ENCODE peak calls at places on chromosomes 2 and 18, in ten cellular contexts. One of them, this sample, is unnamed.

GRCh38 chr2:236858661-236859060 is 227.0 kb upstream of the COPS8 start:
- DNase-seq in central memory CD4-positive, alpha-beta T cell: no peak
- DNase-seq in KBM-7: no peak
- DNase-seq in NCI-H774: no peak
- DNase-seq in NCI-H2081 treated with DMSO at 0.1 percent for 48 hours: no peak
- DNase-seq in Daoy: no peak
- DNase-seq in NCI-H1048: no peak
- DNase-seq in neural progenitor cell: no peak
- DNase-seq in stimulated activated CD4-positive, alpha-beta T cell treated with anti-CD3 and anti-CD28 coated beads, Interleukin-4, amount 100 ng/mL, for 24 hours: no peak
- DNase-seq in EL: no peak
- DNase-seq in this sample: no peak

GRCh38 chr2:1455466-1455865 is 42.2 kb downstream of the TPO start:
- DNase-seq in central memory CD4-positive, alpha-beta T cell: no peak
- DNase-seq in KBM-7: no peak
- DNase-seq in NCI-H774: no peak
- DNase-seq in NCI-H2081 treated with DMSO at 0.1 percent for 48 hours: no peak
- DNase-seq in Daoy: peak; percentile 52
- DNase-seq in NCI-H1048: no peak
- DNase-seq in neural progenitor cell: no peak
- DNase-seq in stimulated activated CD4-positive, alpha-beta T cell treated with anti-CD3 and anti-CD28 coated beads, Interleukin-4, amount 100 ng/mL, for 24 hours: no peak
- DNase-seq in EL: peak; percentile 62
- DNase-seq in this sample: peak; percentile 73

GRCh38 chr18:32930695-32931301 is 158.0 kb upstream of the KLHL14 start:
- DNase-seq in central memory CD4-positive, alpha-beta T cell: no peak
- DNase-seq in KBM-7: peak; percentile 27
- DNase-seq in NCI-H774: peak; percentile 4
- DNase-seq in NCI-H2081 treated with DMSO at 0.1 percent for 48 hours: peak; percentile 17
- DNase-seq in Daoy: peak; percentile 20
- DNase-seq in NCI-H1048: peak; percentile 46
- DNase-seq in neural progenitor cell: peak; percentile 49
- DNase-seq in stimulated activated CD4-positive, alpha-beta T cell treated with anti-CD3 and anti-CD28 coated beads, Interleukin-4, amount 100 ng/mL, for 24 hours: no peak
- DNase-seq in EL: no peak
- DNase-seq in this sample: peak; percentile 10

GRCh38 chr2:78778756-78779510 is 246.6 kb upstream of the REG3G start:
- DNase-seq in central memory CD4-positive, alpha-beta T cell: no peak
- DNase-seq in KBM-7: no peak
- DNase-seq in NCI-H774: no peak
- DNase-seq in NCI-H2081 treated with DMSO at 0.1 percent for 48 hours: no peak
- DNase-seq in Daoy: peak; percentile 76
- DNase-seq in NCI-H1048: no peak
- DNase-seq in neural progenitor cell: no peak
- DNase-seq in stimulated activated CD4-positive, alpha-beta T cell treated with anti-CD3 and anti-CD28 coated beads, Interleukin-4, amount 100 ng/mL, for 24 hours: no peak
- DNase-seq in EL: no peak
- DNase-seq in this sample: no peak

GRCh38 chr2:78431241-78431640 is 594.3 kb upstream of the REG3G start:
- DNase-seq in central memory CD4-positive, alpha-beta T cell: no peak
- DNase-seq in KBM-7: no peak
- DNase-seq in NCI-H774: no peak
- DNase-seq in NCI-H2081 treated with DMSO at 0.1 percent for 48 hours: no peak
- DNase-seq in Daoy: no peak
- DNase-seq in NCI-H1048: no peak
- DNase-seq in neural progenitor cell: peak; percentile 45
- DNase-seq in stimulated activated CD4-positive, alpha-beta T cell treated with anti-CD3 and anti-CD28 coated beads, Interleukin-4, amount 100 ng/mL, for 24 hours: no peak
- DNase-seq in EL: no peak
- DNase-seq in this sample: no peak

GRCh38 chr2:236112466-236112865 is 55.7 kb downstream of the GBX2 start:
- DNase-seq in central memory CD4-positive, alpha-beta T cell: no peak
- DNase-seq in KBM-7: no peak
- DNase-seq in NCI-H774: no peak
- DNase-seq in NCI-H2081 treated with DMSO at 0.1 percent for 48 hours: no peak
- DNase-seq in Daoy: no peak
- DNase-seq in NCI-H1048: no peak
- DNase-seq in neural progenitor cell: no peak
- DNase-seq in stimulated activated CD4-positive, alpha-beta T cell treated with anti-CD3 and anti-CD28 coated beads, Interleukin-4, amount 100 ng/mL, for 24 hours: no peak
- DNase-seq in EL: no peak
- DNase-seq in this sample: no peak

GRCh38 chr2:160324161-160324768 is 124.2 kb upstream of the ITGB6 start:
- DNase-seq in central memory CD4-positive, alpha-beta T cell: peak; percentile 17
- DNase-seq in KBM-7: peak; percentile 64
- DNase-seq in NCI-H774: peak; percentile 9
- DNase-seq in NCI-H2081 treated with DMSO at 0.1 percent for 48 hours: no peak
- DNase-seq in Daoy: peak; percentile 44
- DNase-seq in NCI-H1048: no peak
- DNase-seq in neural progenitor cell: peak; percentile 49
- DNase-seq in stimulated activated CD4-positive, alpha-beta T cell treated with anti-CD3 and anti-CD28 coated beads, Interleukin-4, amount 100 ng/mL, for 24 hours: peak; percentile 54
- DNase-seq in EL: peak; percentile 53
- DNase-seq in this sample: peak; percentile 52

GRCh38 chr18:8722946-8723477 is 17.7 kb downstream of the MTCL1 start:
- DNase-seq in central memory CD4-positive, alpha-beta T cell: no peak
- DNase-seq in KBM-7: no peak
- DNase-seq in NCI-H774: no peak
- DNase-seq in NCI-H2081 treated with DMSO at 0.1 percent for 48 hours: no peak
- DNase-seq in Daoy: no peak
- DNase-seq in NCI-H1048: no peak
- DNase-seq in neural progenitor cell: no peak
- DNase-seq in stimulated activated CD4-positive, alpha-beta T cell treated with anti-CD3 and anti-CD28 coated beads, Interleukin-4, amount 100 ng/mL, for 24 hours: no peak
- DNase-seq in EL: no peak
- DNase-seq in this sample: no peak

GRCh38 chr2:8337321-8337720 is 344.5 kb upstream of the ID2 start:
- DNase-seq in central memory CD4-positive, alpha-beta T cell: peak; percentile 51
- DNase-seq in KBM-7: peak; percentile 3
- DNase-seq in NCI-H774: no peak
- DNase-seq in NCI-H2081 treated with DMSO at 0.1 percent for 48 hours: no peak
- DNase-seq in Daoy: no peak
- DNase-seq in NCI-H1048: no peak
- DNase-seq in neural progenitor cell: no peak
- DNase-seq in stimulated activated CD4-positive, alpha-beta T cell treated with anti-CD3 and anti-CD28 coated beads, Interleukin-4, amount 100 ng/mL, for 24 hours: no peak
- DNase-seq in EL: no peak
- DNase-seq in this sample: no peak

GRCh38 chr2:217256261-217256660 is 396.4 kb upstream of the TNP1 start:
- DNase-seq in central memory CD4-positive, alpha-beta T cell: no peak
- DNase-seq in KBM-7: no peak
- DNase-seq in NCI-H774: no peak
- DNase-seq in NCI-H2081 treated with DMSO at 0.1 percent for 48 hours: no peak
- DNase-seq in Daoy: no peak
- DNase-seq in NCI-H1048: no peak
- DNase-seq in neural progenitor cell: peak; percentile 51
- DNase-seq in stimulated activated CD4-positive, alpha-beta T cell treated with anti-CD3 and anti-CD28 coated beads, Interleukin-4, amount 100 ng/mL, for 24 hours: no peak
- DNase-seq in EL: no peak
- DNase-seq in this sample: peak; percentile 41